ENCODE peak calls at places on chromosomes 12 and 14, in four cellular contexts. P is endothelial cell of umbilical vein, A is MM.1S, Y is fibroblast of lung. M is an unnamed sample.

GRCh38 chr12:45895961-45896360 is 94.4 kb downstream of the SCAF11 start:
- DNase-seq in P (no peak), A (no peak), Y (no peak), M (no peak)

GRCh38 chr14:82009076-82009475 is 475.4 kb upstream of the SEL1L start:
- DNase-seq in P (no peak), A (no peak), Y (no peak), M (no peak)

GRCh38 chr12:15779925-15780324 is 9.3 kb downstream of the EPS8 start:
- DNase-seq in P (no peak), A (no peak), Y (peak; percentile 2), M (no peak)

GRCh38 chr12:40598073-40598472 is 94.2 kb upstream of the CNTN1 start:
- DNase-seq in P (no peak), A (no peak), Y (no peak), M (no peak)

GRCh38 chr12:58277231-58277630 is 335.9 kb downstream of the ATP23 start:
- DNase-seq in P (no peak), A (no peak), Y (no peak), M (no peak)

GRCh38 chr12:16350682-16351081 is 3.2 kb downstream of the MGST1 start:
- DNase-seq in P (no peak), A (no peak), Y (peak; percentile 97), M (no peak)

GRCh38 chr14:99522934-99523660 is 41.9 kb downstream of the CCNK start:
- DNase-seq in P (no peak), A (no peak), Y (peak; percentile 63), M (no peak)

GRCh38 chr14:54191846-54192245 is 205.0 kb upstream of the CDKN3 start:
- DNase-seq in P (no peak), A (no peak), Y (no peak), M (no peak)

GRCh38 chr12:65123435-65124063 is 2.4 kb upstream of the WIF1 start:
- DNase-seq in P (peak; percentile 40), A (peak; percentile 56), Y (peak; percentile 5), M (peak; percentile 9)

GRCh38 chr12:53070901-53071492 is 8.2 kb downstream of the SPRYD3 start:
- DNase-seq in P (no peak), A (no peak), Y (peak; percentile 51), M (no peak)

GRCh38 chr12:6943387-6943718 is 263 bp upstream of the RNU7-1 start:
- DNase-seq in P (no peak), A (peak; percentile 94), Y (peak; percentile 95), M (peak; percentile 85)

GRCh38 chr14:57408037-57408436 is 17.7 kb downstream of the NAA30 start:
- DNase-seq in P (no peak), A (no peak), Y (no peak), M (no peak)

GRCh38 chr14:95699397-95699796 is 13.2 kb downstream of the TCL1B start:
- DNase-seq in P (no peak), A (no peak), Y (no peak), M (no peak)

DNA sequence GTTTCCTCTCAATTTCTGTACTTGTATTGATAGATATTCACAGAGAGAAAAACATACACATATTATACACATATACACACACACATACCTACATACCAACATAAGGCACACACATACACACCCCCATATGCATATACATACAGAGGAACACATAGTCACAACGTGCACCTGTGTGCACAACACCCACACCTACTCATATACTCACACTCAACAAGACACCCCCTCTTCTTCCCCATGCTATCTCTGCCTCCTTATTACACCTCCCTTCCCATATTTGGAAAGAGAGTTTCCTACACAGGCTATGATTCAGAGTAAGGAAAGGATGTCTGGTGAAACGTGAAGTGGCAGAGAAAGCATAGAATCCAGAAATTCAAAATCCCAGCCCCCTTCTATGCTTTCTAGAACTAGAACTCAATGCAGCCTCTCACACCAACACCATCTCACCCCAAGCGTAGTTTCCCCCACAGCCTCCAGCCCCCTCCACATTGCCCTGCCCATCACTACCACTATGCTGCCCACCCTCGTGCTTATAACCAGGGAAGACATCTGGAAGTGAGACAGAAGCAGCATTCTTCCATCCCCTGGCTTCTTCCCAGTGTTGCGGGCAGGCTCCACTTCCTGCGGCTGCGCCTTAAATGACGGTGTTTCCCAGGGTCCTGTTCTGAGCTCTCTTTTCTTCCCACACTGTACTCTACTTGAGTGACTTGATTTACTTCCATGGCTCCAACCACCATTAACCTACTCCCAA is 2.4 kb downstream of the RNASE8 start:
- DNase-seq in P (no peak), A (no peak), Y (peak; percentile 68), M (no peak)
- H3K27ac ChIP-seq in P (no peak overlapping the region), A (no peak overlapping the region), Y (no peak overlapping the region), M (no peak overlapping the region)

GRCh38 chr12:78865297-78865955 is 852 bp downstream of the SYT1 start:
- DNase-seq in P (no peak), A (peak; percentile 47), Y (peak; percentile 38), M (no peak)
- H3K4me2 ChIP-seq in P (peak overlapping the region; percentile 93), A (peak overlapping the region; percentile 89), Y (peak overlapping the region; percentile 93), M (no peak overlapping the region)

DNA sequence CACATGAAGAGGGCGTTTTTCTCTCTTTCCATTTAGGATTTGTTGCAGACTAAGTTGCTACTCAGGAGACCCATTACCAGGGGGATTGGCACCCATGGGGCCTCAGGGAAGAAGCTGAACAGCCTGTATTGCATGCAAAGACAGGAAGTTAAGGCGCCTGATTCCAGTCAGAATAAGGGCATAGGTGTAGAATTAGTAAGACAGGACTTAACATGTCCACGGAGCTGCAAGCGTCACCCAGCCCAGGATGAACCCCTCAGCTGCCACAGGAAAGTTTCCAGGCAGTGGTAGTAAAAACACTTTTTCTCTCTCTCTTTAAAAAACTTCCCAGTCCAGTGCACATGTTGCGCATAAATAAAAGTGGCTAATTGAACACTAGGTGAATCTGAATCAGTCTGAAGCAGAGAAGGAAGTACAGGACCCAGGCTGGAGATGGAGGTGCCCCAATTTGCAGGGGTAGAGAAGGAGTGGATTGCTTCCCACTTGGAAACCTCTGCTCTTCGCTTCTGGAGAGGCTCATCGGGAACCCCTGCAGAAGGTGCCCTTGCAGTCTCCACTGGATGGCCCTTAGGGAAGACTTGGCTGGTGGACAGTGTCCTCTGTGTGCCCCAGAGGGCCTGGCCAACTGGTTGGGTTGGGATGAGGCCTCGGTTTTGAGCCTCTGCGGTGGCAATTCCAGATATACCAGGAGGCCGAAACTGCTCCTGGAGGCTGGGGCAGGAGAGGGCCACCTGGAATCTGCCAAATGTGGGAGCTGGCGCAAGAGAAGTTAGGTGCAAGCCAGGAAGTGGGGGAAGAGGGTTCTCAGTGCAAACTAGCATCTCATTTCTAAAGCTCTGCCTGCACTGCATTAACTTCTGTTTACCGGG is 10.7 kb upstream of the TBX3 start:
- DNase-seq in P (no peak), A (no peak), Y (no peak), M (no peak)
- TF ChIP-seq EZH2 in P (no peak), A (no peak), Y (no peak), M (no peak)

GRCh38 chr12:636632-637031 is 26.6 kb downstream of the NINJ2 start:
- DNase-seq in P (no peak), A (no peak), Y (no peak), M (no peak)

GRCh38 chr12:639988-640387 is 23.3 kb downstream of the NINJ2 start:
- DNase-seq in P (peak; percentile 24), A (no peak), Y (no peak), M (no peak)

GRCh38 chr12:642633-643477 is 20.4 kb downstream of the NINJ2 start:
- DNase-seq in P (peak; percentile 52), A (peak; percentile 84), Y (peak; percentile 74), M (peak; percentile 85)

GRCh38 chr12:639566-639965 is 23.7 kb downstream of the NINJ2 start:
- DNase-seq in P (no peak), A (no peak), Y (no peak), M (no peak)

DNA sequence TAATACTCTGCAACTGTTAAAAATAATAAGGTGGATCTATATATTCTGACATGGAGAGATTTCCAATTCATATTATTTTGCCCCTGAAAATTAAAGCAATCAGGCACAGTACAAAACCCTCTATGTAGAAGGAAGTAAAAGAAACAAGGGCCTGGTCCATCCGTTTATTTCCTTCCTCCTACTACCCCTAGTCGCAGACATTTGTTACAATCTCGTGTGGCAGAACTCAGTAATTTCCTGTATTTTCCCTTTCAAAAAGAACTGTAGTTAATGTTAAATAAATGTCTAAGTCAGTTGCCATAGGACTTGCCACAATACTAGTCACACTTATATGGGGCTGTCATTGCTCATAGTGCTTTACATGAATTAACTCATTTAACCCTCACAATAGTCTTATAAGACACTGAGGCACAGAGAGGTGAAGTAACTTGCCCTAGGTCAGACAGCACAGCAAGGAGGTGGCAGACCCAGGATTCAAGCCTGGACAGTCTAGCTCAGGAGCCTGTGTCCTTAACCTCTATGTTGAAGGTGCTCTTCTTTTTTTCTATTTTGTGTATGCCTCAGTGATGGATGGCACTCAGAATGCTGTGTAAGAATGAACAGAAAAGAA is 24.2 kb downstream of the NINJ2 start:
- DNase-seq in P (peak; percentile 64), A (no peak), Y (no peak), M (no peak)
- H3K27ac ChIP-seq in P (no peak overlapping the region), A (no peak overlapping the region), Y (no peak overlapping the region), M (no peak overlapping the region)

GRCh38 chr12:132507656-132508055 is 17.7 kb downstream of the FBRSL1 start:
- DNase-seq in P (no peak), A (no peak), Y (no peak), M (no peak)

GRCh38 chr12:132505105-132505851 is 15.3 kb downstream of the FBRSL1 start:
- DNase-seq in P (no peak), A (no peak), Y (no peak), M (no peak)

GRCh38 chr12:132506328-132506727 is 16.4 kb downstream of the FBRSL1 start:
- DNase-seq in P (no peak), A (no peak), Y (no peak), M (no peak)

GRCh38 chr12:132506730-132507538 is 17.0 kb downstream of the FBRSL1 start:
- DNase-seq in P (peak; percentile 85), A (no peak), Y (peak; percentile 65), M (peak; percentile 53)

DNA sequence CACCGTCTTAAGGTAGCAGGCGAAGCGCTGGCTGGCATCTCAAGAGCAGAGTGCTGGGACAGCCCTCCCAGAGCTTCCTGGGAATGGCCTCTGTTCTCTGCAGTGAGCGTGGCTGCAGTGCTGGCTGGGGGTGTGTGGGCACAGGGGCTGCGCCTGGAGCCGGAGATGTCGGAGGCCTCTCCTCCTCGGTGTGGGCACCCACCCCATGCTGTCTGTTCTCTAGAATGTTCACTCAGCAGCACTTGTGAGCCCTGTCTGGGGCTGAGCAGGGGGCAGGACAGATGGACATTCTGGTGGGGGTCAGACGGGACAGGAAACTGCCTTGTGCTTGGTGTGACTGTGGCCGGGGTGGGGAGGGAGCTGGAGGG is 15.9 kb downstream of the FBRSL1 start:
- DNase-seq in P (no peak), A (no peak), Y (no peak), M (no peak)
- H3K4me2 ChIP-seq in P (no peak overlapping the region), A (no peak overlapping the region), Y (no peak overlapping the region), M (no peak overlapping the region)

M was measured in DND-41.